ENCODE peak calls at places on chromosomes 6 and 20, in six cellular contexts. D is SW 1271, C is GM19239, T is cardiac muscle cell, V is T1000, W is NCI-H460. X is an unnamed sample.

GRCh38 chr6:47251396-47251795 is 58.3 kb downstream of the TNFRSF21 start:
- DNase-seq in D (no peak), C (no peak), T (no peak), V (no peak), W (no peak), X (no peak)

GRCh38 chr20:41618807-41619294 is 674 bp upstream of the CHD6 start:
- DNase-seq in D (no peak), C (no peak), T (no peak), V (no peak), W (no peak), X (no peak)

GRCh38 chr20:208937-209566 is 18.0 kb upstream of the DEFB129 start:
- DNase-seq in D (peak), C (no peak), T (peak), V (no peak), W (peak), X (peak)

GRCh38 chr6:42086046-42086664 is 35.8 kb downstream of the TAF8 start:
- DNase-seq in D (no peak), C (no peak), T (no peak), V (no peak), W (no peak), X (no peak)

GRCh38 chr6:44058617-44059358 is 68.5 kb downstream of the MRPL14 start:
- DNase-seq in D (no peak), C (peak), T (peak), V (no peak), W (peak), X (peak)

GRCh38 chr6:147621280-147621679 is 112.8 kb downstream of the SAMD5 start:
- DNase-seq in D (no peak), C (no peak), T (peak), V (peak), W (no peak), X (no peak)

GRCh38 chr6:113854531-113855499 is 2.3 kb upstream of the MARCKS start:
- DNase-seq in D (peak), C (peak), T (peak), V (peak), W (no peak), X (no peak)

GRCh38 chr20:3483784-3484183 is 13.0 kb downstream of the ATRN start:
- DNase-seq in D (peak), C (no peak), T (no peak), V (no peak), W (no peak), X (no peak)

GRCh38 chr20:38926934-38927616 is 858 bp downstream of the FAM83D start:
- DNase-seq in D (no peak), C (peak), T (peak), V (no peak), W (no peak), X (no peak)

GRCh38 chr20:61169870-61170269 is 82.2 kb upstream of the CDH4 start:
- DNase-seq in D (no peak), C (no peak), T (no peak), V (no peak), W (no peak), X (no peak)

GRCh38 chr6:2563635-2564034 is 187.1 kb downstream of the MYLK4 start:
- DNase-seq in D (no peak), C (peak), T (peak), V (no peak), W (no peak), X (peak)

GRCh38 chr20:48740269-48740603 is 87.6 kb downstream of the PREX1 start:
- DNase-seq in D (no peak), C (no peak), T (no peak), V (no peak), W (no peak), X (no peak)

GRCh38 chr6:1286972-1287600 is 24.8 kb upstream of the FOXQ1 start:
- DNase-seq in D (peak), C (no peak), T (peak), V (no peak), W (peak), X (no peak)

X was measured in GM12891.